ENCODE peak calls at places on chromosome 4, in eight cellular contexts. One of them, this sample, is unnamed.

GRCh38 chr4:182973421-182974340 is 56.5 kb upstream of the DCTD start:
- DNase-seq in breast epithelium: no peak
- DNase-seq in MCF 10A: no peak
- DNase-seq in Peyer's patch: no peak
- DNase-seq in psoas muscle: no peak
- DNase-seq in neural crest cell: no peak
- DNase-seq in progenitor cell of endocrine pancreas: no peak
- DNase-seq in fibroblast of lung: peak; percentile 49
- DNase-seq in this sample: no peak

GRCh38 chr4:156298230-156298629 is 344.6 kb upstream of the CTSO start:
- DNase-seq in Peyer's patch: no peak
- DNase-seq in progenitor cell of endocrine pancreas: no peak
- DNase-seq in fibroblast of lung: peak; percentile 95
- DNase-seq in neural crest cell: no peak
- DNase-seq in breast epithelium: no peak
- DNase-seq in psoas muscle: no peak
- DNase-seq in MCF 10A: no peak
- DNase-seq in this sample: no peak

GRCh38 chr4:121155893-121156292 is 8.2 kb downstream of the TNIP3 start:
- DNase-seq in progenitor cell of endocrine pancreas: no peak
- DNase-seq in neural crest cell: no peak
- DNase-seq in fibroblast of lung: peak; percentile 92
- DNase-seq in MCF 10A: peak; percentile 87
- DNase-seq in breast epithelium: no peak
- DNase-seq in Peyer's patch: no peak
- DNase-seq in psoas muscle: no peak
- DNase-seq in this sample: no peak

GRCh38 chr4:84936123-84936522 is 30.4 kb downstream of the WDFY3 start:
- DNase-seq in breast epithelium: no peak
- DNase-seq in progenitor cell of endocrine pancreas: no peak
- DNase-seq in fibroblast of lung: no peak
- DNase-seq in neural crest cell: no peak
- DNase-seq in Peyer's patch: no peak
- DNase-seq in MCF 10A: no peak
- DNase-seq in psoas muscle: no peak
- DNase-seq in this sample: no peak

GRCh38 chr4:54433686-54434085 is 204.6 kb downstream of the PDGFRA start:
- DNase-seq in psoas muscle: no peak
- DNase-seq in neural crest cell: peak; percentile 3
- DNase-seq in Peyer's patch: no peak
- DNase-seq in fibroblast of lung: no peak
- DNase-seq in MCF 10A: peak; percentile 33
- DNase-seq in breast epithelium: no peak
- DNase-seq in progenitor cell of endocrine pancreas: no peak
- DNase-seq in this sample: no peak

GRCh38 chr4:121057466-121057911 is 14.8 kb downstream of the NDNF start:
- DNase-seq in neural crest cell: no peak
- DNase-seq in progenitor cell of endocrine pancreas: no peak
- DNase-seq in psoas muscle: no peak
- DNase-seq in Peyer's patch: no peak
- DNase-seq in breast epithelium: no peak
- DNase-seq in fibroblast of lung: no peak
- DNase-seq in MCF 10A: no peak
- DNase-seq in this sample: no peak

GRCh38 chr4:168273838-168274237 is 44.7 kb downstream of the DDX60 start:
- DNase-seq in fibroblast of lung: peak; percentile 1
- DNase-seq in Peyer's patch: no peak
- DNase-seq in progenitor cell of endocrine pancreas: no peak
- DNase-seq in breast epithelium: no peak
- DNase-seq in MCF 10A: peak; percentile 40
- DNase-seq in neural crest cell: no peak
- DNase-seq in psoas muscle: no peak
- DNase-seq in this sample: no peak

GRCh38 chr4:6221296-6221850 is 21.0 kb upstream of the JAKMIP1 start:
- DNase-seq in breast epithelium: no peak
- DNase-seq in Peyer's patch: peak; percentile 25
- DNase-seq in fibroblast of lung: no peak
- DNase-seq in neural crest cell: no peak
- DNase-seq in MCF 10A: no peak
- DNase-seq in progenitor cell of endocrine pancreas: no peak
- DNase-seq in psoas muscle: no peak
- DNase-seq in this sample: no peak

GRCh38 chr4:26459054-26459755 is 31.1 kb downstream of the CCKAR start:
- DNase-seq in MCF 10A: peak; percentile 65
- DNase-seq in neural crest cell: no peak
- DNase-seq in Peyer's patch: no peak
- DNase-seq in fibroblast of lung: peak; percentile 80
- DNase-seq in progenitor cell of endocrine pancreas: no peak
- DNase-seq in breast epithelium: no peak
- DNase-seq in psoas muscle: no peak
- DNase-seq in this sample: no peak

GRCh38 chr4:845836-846251 is 19.9 kb upstream of the CPLX1 start:
- DNase-seq in breast epithelium: no peak
- DNase-seq in progenitor cell of endocrine pancreas: no peak
- DNase-seq in MCF 10A: no peak
- DNase-seq in neural crest cell: no peak
- DNase-seq in psoas muscle: peak; percentile 8
- DNase-seq in fibroblast of lung: peak; percentile 37
- DNase-seq in Peyer's patch: no peak
- DNase-seq in this sample: no peak

GRCh38 chr4:4462970-4463369 is 76.1 kb downstream of the NSG1 start:
- DNase-seq in progenitor cell of endocrine pancreas: no peak
- DNase-seq in psoas muscle: no peak
- DNase-seq in MCF 10A: no peak
- DNase-seq in Peyer's patch: no peak
- DNase-seq in fibroblast of lung: no peak
- DNase-seq in breast epithelium: no peak
- DNase-seq in neural crest cell: no peak
- DNase-seq in this sample: peak; percentile 8

GRCh38 chr4:4461850-4462249 is 74.9 kb downstream of the NSG1 start:
- DNase-seq in fibroblast of lung: no peak
- DNase-seq in breast epithelium: peak; percentile 19
- DNase-seq in MCF 10A: no peak
- DNase-seq in psoas muscle: peak; percentile 20
- DNase-seq in progenitor cell of endocrine pancreas: no peak
- DNase-seq in Peyer's patch: peak; percentile 77
- DNase-seq in neural crest cell: no peak
- DNase-seq in this sample: peak; percentile 24

GRCh38 chr4:4461178-4461577 is 74.3 kb downstream of the NSG1 start:
- DNase-seq in psoas muscle: no peak
- DNase-seq in breast epithelium: no peak
- DNase-seq in neural crest cell: no peak
- DNase-seq in fibroblast of lung: no peak
- DNase-seq in MCF 10A: no peak
- DNase-seq in Peyer's patch: no peak
- DNase-seq in progenitor cell of endocrine pancreas: no peak
- DNase-seq in this sample: no peak

GRCh38 chr4:4457803-4458550 is 71.1 kb downstream of the NSG1 start:
- DNase-seq in MCF 10A: no peak
- DNase-seq in Peyer's patch: no peak
- DNase-seq in fibroblast of lung: peak; percentile 87
- DNase-seq in psoas muscle: no peak
- DNase-seq in progenitor cell of endocrine pancreas: no peak
- DNase-seq in neural crest cell: no peak
- DNase-seq in breast epithelium: no peak
- DNase-seq in this sample: no peak

GRCh38 chr4:4460759-4461158 is 73.9 kb downstream of the NSG1 start:
- DNase-seq in neural crest cell: no peak
- DNase-seq in Peyer's patch: no peak
- DNase-seq in psoas muscle: no peak
- DNase-seq in breast epithelium: no peak
- DNase-seq in MCF 10A: no peak
- DNase-seq in fibroblast of lung: no peak
- DNase-seq in progenitor cell of endocrine pancreas: no peak
- DNase-seq in this sample: no peak
- TF ChIP-seq CTCF in neural crest cell: no peak
- TF ChIP-seq CTCF in Peyer's patch: no peak
- TF ChIP-seq CTCF in psoas muscle: no peak
- TF ChIP-seq CTCF in breast epithelium: no peak
- TF ChIP-seq CTCF in MCF 10A: no peak
- TF ChIP-seq CTCF in fibroblast of lung: no peak
- TF ChIP-seq CTCF in progenitor cell of endocrine pancreas: no peak
- TF ChIP-seq CTCF in this sample: no peak

GRCh38 chr4:41613782-41614181 is 75.8 kb downstream of the LIMCH1 start:
- DNase-seq in fibroblast of lung: peak; percentile 53
- DNase-seq in MCF 10A: no peak
- DNase-seq in Peyer's patch: no peak
- DNase-seq in neural crest cell: no peak
- DNase-seq in psoas muscle: no peak
- DNase-seq in breast epithelium: no peak
- DNase-seq in progenitor cell of endocrine pancreas: no peak
- DNase-seq in this sample: no peak

GRCh38 chr4:41611124-41611838 is 73.3 kb downstream of the LIMCH1 start:
- DNase-seq in Peyer's patch: no peak
- DNase-seq in psoas muscle: no peak
- DNase-seq in breast epithelium: no peak
- DNase-seq in MCF 10A: no peak
- DNase-seq in fibroblast of lung: no peak
- DNase-seq in neural crest cell: no peak
- DNase-seq in progenitor cell of endocrine pancreas: no peak
- DNase-seq in this sample: no peak

GRCh38 chr4:41613362-41613761 is 75.4 kb downstream of the LIMCH1 start:
- DNase-seq in progenitor cell of endocrine pancreas: no peak
- DNase-seq in neural crest cell: peak; percentile 5
- DNase-seq in Peyer's patch: no peak
- DNase-seq in MCF 10A: no peak
- DNase-seq in breast epithelium: no peak
- DNase-seq in psoas muscle: no peak
- DNase-seq in fibroblast of lung: peak; percentile 33
- DNase-seq in this sample: no peak

GRCh38 chr4:41610474-41610873 is 72.5 kb downstream of the LIMCH1 start:
- DNase-seq in psoas muscle: no peak
- DNase-seq in MCF 10A: no peak
- DNase-seq in Peyer's patch: no peak
- DNase-seq in progenitor cell of endocrine pancreas: no peak
- DNase-seq in breast epithelium: no peak
- DNase-seq in fibroblast of lung: no peak
- DNase-seq in neural crest cell: no peak
- DNase-seq in this sample: no peak

DNA sequence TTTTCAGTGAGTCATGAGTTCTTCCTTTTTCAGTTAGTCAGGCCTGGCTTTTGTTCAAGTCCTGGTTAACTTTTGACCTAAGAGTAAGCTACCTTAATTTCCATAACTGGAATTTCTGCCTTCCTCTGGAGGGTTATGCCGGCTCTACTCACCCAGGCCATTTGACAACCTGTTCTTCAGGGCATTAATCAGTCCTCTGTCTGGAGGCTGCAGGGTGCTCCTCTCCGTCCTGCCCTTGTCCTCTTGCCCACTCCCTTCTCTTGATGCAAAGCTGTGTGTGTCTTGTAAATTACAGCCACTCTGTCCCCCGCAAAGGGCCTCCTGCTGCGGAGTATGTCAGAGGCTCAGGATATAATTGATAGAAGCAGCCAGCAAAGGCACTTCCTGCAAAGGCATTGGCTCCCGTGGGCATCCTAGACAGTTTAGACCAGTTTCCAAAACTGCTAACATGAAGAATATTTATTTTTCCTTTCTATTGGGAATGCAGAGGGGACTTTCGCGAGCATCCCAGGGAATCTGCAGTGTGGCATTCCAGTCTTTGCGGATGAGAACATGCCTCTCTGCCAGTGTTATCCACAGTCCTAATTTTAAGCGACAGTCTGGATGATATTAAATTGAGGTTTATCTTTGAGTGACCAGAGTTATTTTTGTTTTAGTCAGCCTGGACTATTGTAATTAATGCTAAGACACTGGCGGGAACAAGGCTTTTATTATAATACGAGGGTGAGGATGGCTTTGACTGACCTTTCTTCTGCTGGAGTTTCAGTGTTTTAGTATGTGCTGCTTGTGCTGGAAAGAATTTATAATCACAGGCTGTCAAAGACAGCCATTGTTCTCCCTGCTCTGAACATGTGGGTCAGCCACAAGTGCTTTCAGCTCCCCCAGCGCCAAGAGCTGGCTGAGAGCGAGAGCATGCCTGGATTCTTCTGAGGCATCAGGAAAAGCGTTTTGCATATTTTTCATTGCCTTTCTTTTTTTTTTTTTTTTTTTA is 74.2 kb downstream of the LIMCH1 start:
- DNase-seq in neural crest cell: peak; percentile 37
- DNase-seq in breast epithelium: peak; percentile 73
- DNase-seq in MCF 10A: peak; percentile 47
- DNase-seq in Peyer's patch: no peak
- DNase-seq in fibroblast of lung: peak; percentile 89
- DNase-seq in progenitor cell of endocrine pancreas: no peak
- DNase-seq in psoas muscle: peak; percentile 28
- DNase-seq in this sample: peak; percentile 79
- TF ChIP-seq CTCF in neural crest cell: no peak
- TF ChIP-seq CTCF in breast epithelium: no peak
- TF ChIP-seq CTCF in MCF 10A: no peak
- TF ChIP-seq CTCF in Peyer's patch: no peak
- TF ChIP-seq CTCF in fibroblast of lung: no peak
- TF ChIP-seq CTCF in progenitor cell of endocrine pancreas: no peak
- TF ChIP-seq CTCF in psoas muscle: no peak
- TF ChIP-seq CTCF in this sample: no peak

GRCh38 chr4:107094332-107094731 is 58.2 kb upstream of the DKK2 start:
- DNase-seq in fibroblast of lung: peak; percentile 40
- DNase-seq in psoas muscle: no peak
- DNase-seq in Peyer's patch: no peak
- DNase-seq in MCF 10A: peak; percentile 45
- DNase-seq in breast epithelium: no peak
- DNase-seq in progenitor cell of endocrine pancreas: no peak
- DNase-seq in neural crest cell: no peak
- DNase-seq in this sample: no peak
- TF ChIP-seq CTCF in fibroblast of lung: peak; percentile 40
- TF ChIP-seq CTCF in psoas muscle: peak; percentile 42
- TF ChIP-seq CTCF in Peyer's patch: no peak
- TF ChIP-seq CTCF in MCF 10A: peak; percentile 58
- TF ChIP-seq CTCF in breast epithelium: no peak
- TF ChIP-seq CTCF in progenitor cell of endocrine pancreas: peak; percentile 17
- TF ChIP-seq CTCF in neural crest cell: no peak
- TF ChIP-seq CTCF in this sample: no peak

GRCh38 chr4:185894481-185894880 is 82.5 kb upstream of the SORBS2 start:
- DNase-seq in progenitor cell of endocrine pancreas: no peak
- DNase-seq in neural crest cell: no peak
- DNase-seq in psoas muscle: no peak
- DNase-seq in MCF 10A: no peak
- DNase-seq in breast epithelium: no peak
- DNase-seq in Peyer's patch: no peak
- DNase-seq in fibroblast of lung: no peak
- DNase-seq in this sample: no peak

GRCh38 chr4:185890196-185890595 is 78.2 kb upstream of the SORBS2 start:
- DNase-seq in MCF 10A: no peak
- DNase-seq in breast epithelium: no peak
- DNase-seq in progenitor cell of endocrine pancreas: no peak
- DNase-seq in Peyer's patch: no peak
- DNase-seq in neural crest cell: no peak
- DNase-seq in fibroblast of lung: no peak
- DNase-seq in psoas muscle: no peak
- DNase-seq in this sample: no peak

GRCh38 chr4:185893500-185893899 is 81.5 kb upstream of the SORBS2 start:
- DNase-seq in Peyer's patch: no peak
- DNase-seq in neural crest cell: no peak
- DNase-seq in breast epithelium: no peak
- DNase-seq in psoas muscle: no peak
- DNase-seq in MCF 10A: no peak
- DNase-seq in progenitor cell of endocrine pancreas: no peak
- DNase-seq in fibroblast of lung: no peak
- DNase-seq in this sample: no peak

GRCh38 chr4:185889566-185889965 is 77.6 kb upstream of the SORBS2 start:
- DNase-seq in psoas muscle: no peak
- DNase-seq in fibroblast of lung: no peak
- DNase-seq in breast epithelium: no peak
- DNase-seq in Peyer's patch: no peak
- DNase-seq in progenitor cell of endocrine pancreas: no peak
- DNase-seq in MCF 10A: no peak
- DNase-seq in neural crest cell: no peak
- DNase-seq in this sample: no peak

GRCh38 chr4:185892165-185892564 is 80.2 kb upstream of the SORBS2 start:
- DNase-seq in progenitor cell of endocrine pancreas: no peak
- DNase-seq in MCF 10A: no peak
- DNase-seq in psoas muscle: no peak
- DNase-seq in Peyer's patch: no peak
- DNase-seq in neural crest cell: no peak
- DNase-seq in fibroblast of lung: no peak
- DNase-seq in breast epithelium: no peak
- DNase-seq in this sample: no peak
- TF ChIP-seq CTCF in progenitor cell of endocrine pancreas: no peak
- TF ChIP-seq CTCF in MCF 10A: no peak
- TF ChIP-seq CTCF in psoas muscle: no peak
- TF ChIP-seq CTCF in Peyer's patch: no peak
- TF ChIP-seq CTCF in neural crest cell: no peak
- TF ChIP-seq CTCF in fibroblast of lung: no peak
- TF ChIP-seq CTCF in breast epithelium: no peak
- TF ChIP-seq CTCF in this sample: no peak

This sample was measured in mucosa of descending colon.